ENCODE peak calls at places on chromosomes 7 and 10, in nine cellular contexts. O is CD8-positive, alpha-beta T cell; J is AG10803; Y is IMR-90; C is fibroblast of lung; E is astrocyte; N is thoracic aorta; V is ascending aorta; D is breast epithelium. X is an unnamed sample.

GRCh38 chr10:132665946-132666732 is 119.8 kb downstream of the NKX6-2 start:
- DNase-seq in O (no peak), E (peak), D (no peak), N (no peak), V (no peak), C (peak), Y (peak), J (peak), X (no peak)

GRCh38 chr10:133123050-133123745 is 35.5 kb downstream of the ADGRA1 start:
- DNase-seq in J (no peak), D (no peak), Y (no peak), N (no peak), O (no peak), E (no peak), C (no peak), V (no peak), X (no peak)

GRCh38 chr7:73451780-73452398 is 18.3 kb downstream of the FZD9 start:
- DNase-seq in C (peak), Y (peak), E (peak), V (no peak), J (peak), D (no peak), O (no peak), N (no peak), X (no peak)

GRCh38 chr7:69981646-69982045 is 383.4 kb downstream of the AUTS2 start:
- DNase-seq in C (no peak), D (no peak), E (no peak), N (no peak), J (no peak), Y (no peak), V (no peak), O (no peak), X (no peak)

GRCh38 chr10:91567815-91568214 is 65.1 kb downstream of the PPP1R3C start:
- DNase-seq in V (no peak), Y (no peak), E (no peak), J (peak), N (no peak), C (no peak), O (no peak), D (no peak), X (no peak)

GRCh38 chr7:4753610-4754432 is 21.6 kb upstream of the AP5Z1 start:
- DNase-seq in C (peak), D (peak), N (no peak), Y (peak), O (peak), J (peak), V (no peak), E (no peak), X (peak)

GRCh38 chr7:151059362-151060112 is at the start of gene SLC4A2:
- DNase-seq in V (no peak), J (peak), C (peak), Y (peak), N (peak), O (peak), E (no peak), D (peak), X (peak)

GRCh38 chr7:64625114-64626082 is 40.5 kb upstream of the ZNF107 start:
- DNase-seq in O (no peak), E (no peak), J (no peak), N (no peak), D (no peak), V (no peak), Y (no peak), C (no peak), X (peak)

GRCh38 chr7:111752022-111752582 is 189.8 kb upstream of the IMMP2L start:
- DNase-seq in Y (peak), C (peak), D (peak), O (peak), N (no peak), J (peak), E (no peak), V (no peak), X (no peak)

GRCh38 chr10:11250304-11250703 is 232.6 kb downstream of the CELF2 start:
- DNase-seq in E (no peak), C (no peak), J (no peak), N (no peak), D (no peak), V (no peak), O (no peak), Y (no peak), X (no peak)

GRCh38 chr7:42014625-42015412 is 222.2 kb downstream of the GLI3 start:
- DNase-seq in E (no peak), D (no peak), V (no peak), O (no peak), N (no peak), Y (peak), J (peak), C (peak), X (no peak)

GRCh38 chr10:77416327-77417135 is 221.1 kb downstream of the KCNMA1 start:
- DNase-seq in V (no peak), C (peak), Y (peak), O (no peak), N (no peak), J (peak), E (peak), D (no peak), X (no peak)

GRCh38 chr10:128050937-128051336 is 75.3 kb downstream of the MKI67 start:
- DNase-seq in E (no peak), D (no peak), V (no peak), Y (no peak), C (no peak), N (no peak), J (no peak), O (no peak), X (peak)

GRCh38 chr7:82527831-82528230 is 84.3 kb upstream of the CACNA2D1 start:
- DNase-seq in O (no peak), Y (peak), J (no peak), C (peak), D (no peak), E (peak), N (no peak), V (no peak), X (no peak)

GRCh38 chr7:149161241-149161848 is 14.1 kb downstream of the ZNF398 start:
- DNase-seq in D (no peak), Y (peak), O (no peak), C (no peak), J (no peak), E (no peak), V (no peak), N (no peak), X (no peak)

GRCh38 chr10:92692085-92692671 is 2.4 kb downstream of the HHEX start:
- DNase-seq in O (no peak), V (no peak), J (no peak), Y (no peak), N (no peak), E (no peak), C (no peak), D (no peak), X (no peak)
- H3K4me3 ChIP-seq in O (no peak), V (peak), J (no peak), Y (peak), N (peak), E (no peak), C (peak), D (peak), X (peak)

GRCh38 chr10:86691333-86692022 is 23.2 kb downstream of the LDB3 start:
- DNase-seq in V (no peak), N (no peak), Y (no peak), C (no peak), D (no peak), E (no peak), J (no peak), O (no peak), X (no peak)

GRCh38 chr10:86693289-86693688 is 25.0 kb downstream of the LDB3 start:
- DNase-seq in C (no peak), O (no peak), Y (no peak), D (no peak), N (no peak), E (no peak), J (no peak), V (no peak), X (no peak)

GRCh38 chr10:86692664-86693063 is 24.4 kb downstream of the LDB3 start:
- DNase-seq in E (no peak), O (no peak), D (no peak), J (no peak), Y (no peak), V (no peak), N (no peak), C (no peak), X (no peak)

GRCh38 chr10:86692023-86692514 is 23.8 kb downstream of the LDB3 start:
- DNase-seq in O (no peak), E (no peak), D (no peak), Y (no peak), C (no peak), N (no peak), V (no peak), J (no peak), X (no peak)

DNA sequence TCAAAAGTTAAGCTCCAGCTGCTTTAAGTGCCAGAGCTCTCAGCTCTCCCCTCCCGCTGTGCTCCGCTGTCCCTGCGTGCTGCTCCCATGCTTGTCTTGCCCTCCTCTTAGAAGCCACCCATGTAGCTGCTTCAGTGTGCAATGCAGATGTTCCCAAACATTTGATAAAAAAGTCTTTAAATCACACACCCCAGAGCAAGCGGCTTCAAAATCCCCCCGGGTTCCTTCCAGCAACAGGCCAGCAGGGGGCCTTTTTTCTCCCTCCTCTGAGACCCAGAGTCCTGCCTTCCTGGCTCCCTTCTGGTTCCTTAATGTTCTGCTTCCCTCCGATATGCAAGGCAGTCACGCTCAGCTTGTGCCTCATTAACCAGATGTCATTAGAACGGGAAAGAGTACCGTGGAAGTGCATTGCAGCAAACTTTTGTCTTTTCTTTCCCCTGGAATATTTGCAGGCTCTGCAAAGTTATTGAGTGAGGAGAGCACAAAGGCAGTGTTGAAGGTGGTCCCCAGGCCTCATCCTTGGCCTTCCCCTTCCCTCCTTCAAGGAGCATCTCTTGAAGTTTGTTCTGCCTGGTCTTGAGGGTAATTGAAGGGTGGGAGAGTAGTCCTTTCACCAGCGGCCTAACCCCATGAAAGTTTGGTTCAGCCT is 25.5 kb downstream of the LDB3 start:
- DNase-seq in J (peak), D (no peak), N (no peak), C (peak), E (peak), V (no peak), Y (peak), O (no peak), X (peak)
- TF ChIP-seq CTCF in J (peak), D (peak), N (peak), C (peak), E (peak), V (peak), Y (peak), O (peak), X (no peak)

GRCh38 chr10:6092731-6093130 is 3.9 kb downstream of the RBM17 start:
- DNase-seq in D (no peak), E (no peak), C (no peak), Y (no peak), J (no peak), O (no peak), V (no peak), N (no peak), X (no peak)

GRCh38 chr10:6088721-6089333 is at the start of gene RBM17:
- DNase-seq in V (peak), C (peak), J (peak), N (peak), O (peak), Y (peak), D (peak), E (peak), X (peak)

GRCh38 chr10:6089334-6090219 is 743 bp downstream of the RBM17 start:
- DNase-seq in N (no peak), J (peak), C (no peak), Y (no peak), D (no peak), V (no peak), E (peak), O (no peak), X (no peak)

GRCh38 chr10:6095810-6096209 is 7.0 kb downstream of the RBM17 start:
- DNase-seq in V (no peak), D (no peak), N (no peak), E (no peak), C (no peak), O (no peak), Y (no peak), J (no peak), X (no peak)

DNA sequence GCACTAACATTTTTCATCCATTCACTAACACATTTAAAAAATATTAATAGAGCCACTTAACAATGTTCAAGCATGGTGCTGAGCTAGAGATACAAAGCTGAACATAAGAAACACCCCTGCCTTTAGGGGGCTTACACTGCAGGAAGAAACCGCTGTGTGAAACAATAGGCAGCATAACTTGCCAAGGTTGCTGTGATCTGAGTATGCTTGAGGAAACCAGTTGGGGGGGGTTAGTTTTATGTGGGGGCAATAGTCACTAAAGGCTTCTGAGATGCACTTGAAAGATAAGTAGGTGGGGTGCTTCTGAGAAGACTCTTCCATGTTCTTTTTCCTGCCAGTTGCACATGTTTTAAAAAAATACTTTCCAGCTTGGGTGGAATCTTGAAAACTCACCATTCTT is 2.8 kb downstream of the RBM17 start:
- DNase-seq in Y (no peak), C (no peak), E (no peak), V (no peak), D (no peak), O (no peak), J (no peak), N (no peak), X (no peak)
- H3K4me3 ChIP-seq in Y (no peak), C (no peak), E (no peak), V (no peak), D (no peak), O (no peak), J (no peak), N (no peak), X (no peak)

DNA sequence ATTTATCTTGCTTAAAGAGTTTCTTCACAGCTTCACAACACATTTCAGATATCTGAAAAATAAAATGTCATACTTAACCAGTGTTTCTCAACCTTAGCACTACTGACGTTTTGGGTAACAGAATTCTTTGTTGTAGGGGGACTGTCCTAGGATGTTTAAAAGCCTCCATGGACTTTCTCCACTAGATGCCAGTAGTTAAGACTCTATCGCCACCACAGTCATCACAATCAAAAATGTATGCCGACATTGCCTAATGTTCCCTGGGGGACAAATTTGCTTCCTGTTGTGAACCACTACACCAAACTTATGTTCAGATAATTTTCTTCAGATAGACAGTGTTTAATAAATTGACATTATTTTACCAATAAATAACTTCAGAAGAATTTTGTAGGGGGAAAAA is 13.4 kb downstream of the NOC3L start:
- DNase-seq in D (no peak), J (peak), V (no peak), E (no peak), N (no peak), C (no peak), O (no peak), Y (no peak), X (no peak)
- TF ChIP-seq CTCF in D (no peak), J (no peak), V (no peak), E (no peak), N (no peak), C (no peak), O (no peak), Y (no peak), X (no peak)